ENCODE peak calls at places on chromosomes 6 and 20, in eight cellular contexts. U, E, W, V, P, S, B and K are unnamed samples.

GRCh38 chr6:27863962-27864905 is 48.0 kb downstream of the OR2B2 start:
- DNase-seq in U (no peak), E (peak; percentile 22), W (no peak), V (no peak), P (no peak), S (no peak), B (peak; percentile 86), K (no peak)

GRCh38 chr6:159125977-159126376 is 43.2 kb upstream of the FNDC1 start:
- DNase-seq in U (peak; percentile 30), E (no peak), W (no peak), V (no peak), P (no peak), S (no peak), B (no peak), K (no peak)

GRCh38 chr6:3390698-3391097 is 66.2 kb downstream of the SLC22A23 start:
- DNase-seq in U (no peak), E (peak; percentile 27), W (peak; percentile 94), V (no peak), P (peak; percentile 80), S (peak; percentile 60), B (no peak), K (no peak)

GRCh38 chr20:33233129-33233774 is 2.5 kb upstream of the BPIFA1 start:
- DNase-seq in U (peak; percentile 40), E (no peak), W (no peak), V (no peak), P (no peak), S (peak; percentile 15), B (no peak), K (no peak)

GRCh38 chr6:95249661-95250060 is 327.7 kb upstream of the MANEA start:
- DNase-seq in U (no peak), E (no peak), W (no peak), V (no peak), P (no peak), S (no peak), B (no peak), K (no peak)

GRCh38 chr20:634526-634925 is 18.5 kb downstream of the SRXN1 start:
- DNase-seq in U (peak; percentile 37), E (no peak), W (no peak), V (no peak), P (no peak), S (no peak), B (no peak), K (no peak)

GRCh38 chr6:25179051-25179778 is 100.0 kb upstream of the CARMIL1 start:
- DNase-seq in U (no peak), E (peak; percentile 84), W (no peak), V (no peak), P (no peak), S (no peak), B (no peak), K (no peak)

GRCh38 chr20:51011479-51011878 is 11.4 kb downstream of the KCNG1 start:
- DNase-seq in U (no peak), E (no peak), W (no peak), V (no peak), P (no peak), S (no peak), B (no peak), K (no peak)

GRCh38 chr20:25499855-25500434 is 85.4 kb downstream of the NINL start:
- DNase-seq in U (no peak), E (no peak), W (no peak), V (no peak), P (no peak), S (no peak), B (no peak), K (no peak)

GRCh38 chr6:92496527-92496926 is 922.8 kb downstream of the EPHA7 start:
- DNase-seq in U (no peak), E (no peak), W (no peak), V (no peak), P (no peak), S (no peak), B (no peak), K (no peak)

GRCh38 chr6:142872376-142872775 is 72.6 kb downstream of the HIVEP2 start:
- DNase-seq in U (no peak), E (no peak), W (no peak), V (no peak), P (no peak), S (no peak), B (no peak), K (no peak)

GRCh38 chr20:45670139-45670538 is at the start of gene WFDC11:
- DNase-seq in U (no peak), E (no peak), W (no peak), V (no peak), P (no peak), S (no peak), B (no peak), K (no peak)

GRCh38 chr20:58753267-58753928 is 60.8 kb downstream of the NPEPL1 start:
- DNase-seq in U (no peak), E (no peak), W (no peak), V (no peak), P (no peak), S (no peak), B (peak; percentile 31), K (no peak)

GRCh38 chr6:127279815-127280214 is 13.2 kb downstream of the RNF146 start:
- DNase-seq in U (no peak), E (no peak), W (no peak), V (no peak), P (no peak), S (no peak), B (no peak), K (no peak)

GRCh38 chr6:130620338-130620781 is 206.8 kb upstream of the SMLR1 start:
- DNase-seq in U (no peak), E (peak; percentile 35), W (no peak), V (no peak), P (no peak), S (no peak), B (no peak), K (no peak)

GRCh38 chr20:10935658-10936057 is 261.9 kb upstream of the JAG1 start:
- DNase-seq in U (no peak), E (peak; percentile 77), W (no peak), V (no peak), P (no peak), S (no peak), B (no peak), K (no peak)

GRCh38 chr6:106658469-106658868 is 29.1 kb downstream of the QRSL1 start:
- DNase-seq in U (no peak), E (no peak), W (no peak), V (no peak), P (peak; percentile 3), S (no peak), B (no peak), K (no peak)

GRCh38 chr20:45470262-45470931 is 844 bp downstream of the WFDC2 start:
- DNase-seq in U (peak; percentile 73), E (no peak), W (peak; percentile 39), V (no peak), P (no peak), S (no peak), B (no peak), K (no peak)

GRCh38 chr6:124433369-124434064 is 528.7 kb upstream of the RNF217 start:
- DNase-seq in U (no peak), E (no peak), W (no peak), V (no peak), P (no peak), S (no peak), B (no peak), K (no peak)

GRCh38 chr6:23145801-23146200 is 576.4 kb downstream of the HDGFL1 start:
- DNase-seq in U (peak; percentile 26), E (no peak), W (no peak), V (no peak), P (no peak), S (no peak), B (no peak), K (no peak)

DNA sequence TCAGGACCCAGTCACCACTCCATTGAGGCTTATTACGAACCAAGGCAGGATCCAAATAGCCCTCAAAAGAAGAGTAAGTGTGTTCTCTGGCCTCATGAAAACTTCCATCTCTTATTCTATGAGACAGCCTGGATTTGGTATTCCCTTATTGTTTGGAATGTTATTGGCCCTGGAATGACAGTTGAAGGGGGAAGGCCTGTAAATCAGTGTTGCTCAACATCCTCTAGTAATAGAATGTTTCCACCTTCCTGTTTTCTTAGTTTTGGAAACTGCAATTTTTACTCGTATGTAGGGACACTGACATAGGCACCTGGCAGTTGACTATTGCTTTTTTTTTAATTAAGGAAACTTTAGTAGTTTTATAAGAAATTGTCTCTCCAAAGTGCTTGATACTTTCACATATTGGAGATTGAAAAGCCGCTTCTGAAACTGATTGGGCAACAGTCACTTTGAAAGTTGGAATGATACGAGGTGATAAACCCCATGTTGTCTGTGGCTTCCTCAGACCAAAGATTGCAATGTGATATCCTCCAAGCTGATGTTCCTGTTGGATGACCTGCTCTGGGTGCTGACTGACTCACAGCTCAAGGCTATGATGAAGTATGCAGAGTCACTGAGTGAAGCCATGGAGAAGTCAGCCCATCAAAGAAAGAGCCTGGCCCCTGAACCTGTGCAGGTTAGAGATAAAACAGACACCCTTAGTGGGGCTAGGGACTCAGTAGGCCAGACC is 43.1 kb downstream of the BLTP3A start:
- DNase-seq in U (no peak), E (no peak), W (no peak), V (no peak), P (no peak), S (peak; percentile 63), B (no peak), K (no peak)
- TF ChIP-seq POLR2AphosphoS5 in U (no peak), E (no peak), W (no peak), V (no peak), P (no peak), S (peak; percentile 53), B (no peak), K (no peak)

GRCh38 chr6:165662041-165662491 is 975 bp downstream of the PDE10A start:
- DNase-seq in U (peak; percentile 70), E (no peak), W (no peak), V (no peak), P (no peak), S (no peak), B (no peak), K (no peak)
- TF ChIP-seq POLR2AphosphoS5 in U (no peak), E (no peak), W (no peak), V (no peak), P (no peak), S (no peak), B (no peak), K (no peak)

GRCh38 chr6:9766240-9766915 is 648.5 kb downstream of the TFAP2A start:
- DNase-seq in U (no peak), E (peak; percentile 82), W (no peak), V (no peak), P (peak; percentile 10), S (no peak), B (no peak), K (no peak)
- TF ChIP-seq POLR2AphosphoS5 in U (no peak), E (no peak), W (no peak), V (no peak), P (no peak), S (no peak), B (no peak), K (no peak)

DNA sequence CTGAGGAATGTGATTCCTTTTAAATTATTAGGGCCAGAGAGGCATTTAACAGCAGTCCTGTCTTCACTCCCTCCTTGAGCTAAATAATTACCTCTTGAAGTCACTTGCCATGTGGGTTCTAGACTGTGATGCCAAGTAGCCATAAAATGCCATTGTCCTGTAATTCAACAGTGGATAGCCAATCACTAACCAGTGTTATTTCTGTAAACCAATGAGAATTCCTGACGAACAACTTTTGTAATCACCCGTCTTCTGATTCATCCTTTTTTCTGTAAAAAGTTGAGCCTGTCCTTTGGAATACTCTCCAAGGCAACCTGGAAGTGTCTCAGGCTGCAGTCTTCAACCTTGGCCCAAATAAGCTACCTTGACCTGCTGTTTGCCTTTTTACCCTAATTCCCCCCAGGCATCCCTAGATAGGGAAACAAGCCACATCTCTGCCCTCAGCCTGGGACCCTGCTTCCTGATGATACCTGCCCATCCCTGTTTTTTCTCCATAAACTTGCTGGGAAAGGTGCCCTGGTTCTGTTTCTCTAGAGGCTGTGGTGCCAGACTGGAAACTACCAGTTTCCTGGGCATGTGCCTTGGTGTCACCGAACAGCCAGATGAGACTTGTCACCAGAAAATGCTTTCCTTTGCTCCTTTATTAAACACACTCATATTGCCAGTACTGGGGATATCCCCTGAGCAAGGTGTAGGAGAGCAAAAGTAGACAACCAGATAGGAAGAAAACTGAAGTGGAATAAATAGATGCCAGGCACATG is 16.6 kb downstream of the SRSF3 start:
- DNase-seq in U (no peak), E (no peak), W (no peak), V (no peak), P (no peak), S (no peak), B (peak; percentile 20), K (no peak)
- TF ChIP-seq POLR2AphosphoS5 in U (no peak), E (no peak), W (no peak), V (no peak), P (no peak), S (no peak), B (peak; percentile 55), K (no peak)